ENCODE peak calls at places on chromosome 21, in ten cellular contexts. One of them, this sample, is unnamed.

GRCh38 chr21:41232055-41232454 is 64.1 kb downstream of the BACE2 start:
- DNase-seq in breast epithelium: no peak
- DNase-seq in heart right ventricle: no peak
- DNase-seq in brain microvascular endothelial cell: no peak
- DNase-seq in esophagus squamous epithelium: no peak
- DNase-seq in mesendoderm: no peak
- DNase-seq in aorta: no peak
- DNase-seq in H1: no peak
- DNase-seq in body of pancreas: no peak
- DNase-seq in naive thymus-derived CD4-positive, alpha-beta T cell: no peak
- DNase-seq in this sample: no peak

GRCh38 chr21:20591294-20591693 is 406.9 kb upstream of the NCAM2 start:
- DNase-seq in breast epithelium: no peak
- DNase-seq in H1: no peak
- DNase-seq in aorta: no peak
- DNase-seq in brain microvascular endothelial cell: peak
- DNase-seq in esophagus squamous epithelium: no peak
- DNase-seq in body of pancreas: no peak
- DNase-seq in mesendoderm: peak
- DNase-seq in naive thymus-derived CD4-positive, alpha-beta T cell: no peak
- DNase-seq in heart right ventricle: no peak
- DNase-seq in this sample: no peak

GRCh38 chr21:40587786-40588353 is 259.1 kb downstream of the DSCAM start:
- DNase-seq in aorta: no peak
- DNase-seq in H1: no peak
- DNase-seq in brain microvascular endothelial cell: no peak
- DNase-seq in mesendoderm: peak
- DNase-seq in heart right ventricle: no peak
- DNase-seq in naive thymus-derived CD4-positive, alpha-beta T cell: no peak
- DNase-seq in breast epithelium: no peak
- DNase-seq in body of pancreas: no peak
- DNase-seq in esophagus squamous epithelium: no peak
- DNase-seq in this sample: peak

GRCh38 chr21:38995755-38996154 is 187.5 kb downstream of the PSMG1 start:
- DNase-seq in heart right ventricle: no peak
- DNase-seq in breast epithelium: no peak
- DNase-seq in naive thymus-derived CD4-positive, alpha-beta T cell: no peak
- DNase-seq in H1: no peak
- DNase-seq in mesendoderm: no peak
- DNase-seq in brain microvascular endothelial cell: no peak
- DNase-seq in esophagus squamous epithelium: no peak
- DNase-seq in body of pancreas: no peak
- DNase-seq in aorta: no peak
- DNase-seq in this sample: no peak

GRCh38 chr21:33747420-33747819 is 105.1 kb downstream of the ITSN1 start:
- DNase-seq in brain microvascular endothelial cell: no peak
- DNase-seq in heart right ventricle: no peak
- DNase-seq in breast epithelium: no peak
- DNase-seq in naive thymus-derived CD4-positive, alpha-beta T cell: no peak
- DNase-seq in esophagus squamous epithelium: no peak
- DNase-seq in mesendoderm: no peak
- DNase-seq in aorta: no peak
- DNase-seq in H1: no peak
- DNase-seq in body of pancreas: no peak
- DNase-seq in this sample: no peak

GRCh38 chr21:42616366-42617340 is 36.8 kb upstream of the PDE9A start:
- DNase-seq in naive thymus-derived CD4-positive, alpha-beta T cell: no peak
- DNase-seq in mesendoderm: peak
- DNase-seq in esophagus squamous epithelium: no peak
- DNase-seq in H1: no peak
- DNase-seq in breast epithelium: no peak
- DNase-seq in body of pancreas: no peak
- DNase-seq in aorta: no peak
- DNase-seq in brain microvascular endothelial cell: no peak
- DNase-seq in heart right ventricle: no peak
- DNase-seq in this sample: no peak

GRCh38 chr21:14527690-14528652 is 18.1 kb downstream of the SAMSN1 start:
- DNase-seq in body of pancreas: no peak
- DNase-seq in heart right ventricle: no peak
- DNase-seq in breast epithelium: no peak
- DNase-seq in esophagus squamous epithelium: no peak
- DNase-seq in aorta: no peak
- DNase-seq in H1: no peak
- DNase-seq in brain microvascular endothelial cell: no peak
- DNase-seq in mesendoderm: no peak
- DNase-seq in naive thymus-derived CD4-positive, alpha-beta T cell: no peak
- DNase-seq in this sample: no peak

GRCh38 chr21:32257952-32258785 is 20.7 kb downstream of the MIS18A start:
- DNase-seq in H1: peak
- DNase-seq in heart right ventricle: peak
- DNase-seq in esophagus squamous epithelium: no peak
- DNase-seq in body of pancreas: peak
- DNase-seq in mesendoderm: peak
- DNase-seq in brain microvascular endothelial cell: peak
- DNase-seq in naive thymus-derived CD4-positive, alpha-beta T cell: peak
- DNase-seq in breast epithelium: peak
- DNase-seq in aorta: peak
- DNase-seq in this sample: peak

GRCh38 chr21:41865002-41865777 is 14.0 kb downstream of the PRDM15 start:
- DNase-seq in aorta: no peak
- DNase-seq in heart right ventricle: no peak
- DNase-seq in body of pancreas: no peak
- DNase-seq in brain microvascular endothelial cell: no peak
- DNase-seq in H1: no peak
- DNase-seq in esophagus squamous epithelium: no peak
- DNase-seq in naive thymus-derived CD4-positive, alpha-beta T cell: no peak
- DNase-seq in mesendoderm: peak
- DNase-seq in breast epithelium: no peak
- DNase-seq in this sample: no peak

GRCh38 chr21:44793269-44794030 is 8.2 kb downstream of the UBE2G2 start:
- DNase-seq in esophagus squamous epithelium: no peak
- DNase-seq in body of pancreas: peak
- DNase-seq in breast epithelium: peak
- DNase-seq in heart right ventricle: peak
- DNase-seq in mesendoderm: peak
- DNase-seq in naive thymus-derived CD4-positive, alpha-beta T cell: peak
- DNase-seq in brain microvascular endothelial cell: peak
- DNase-seq in aorta: no peak
- DNase-seq in H1: no peak
- DNase-seq in this sample: no peak

GRCh38 chr21:42097860-42098259 is 26.7 kb downstream of the UMODL1 start:
- DNase-seq in heart right ventricle: peak
- DNase-seq in body of pancreas: no peak
- DNase-seq in brain microvascular endothelial cell: peak
- DNase-seq in aorta: peak
- DNase-seq in esophagus squamous epithelium: no peak
- DNase-seq in mesendoderm: no peak
- DNase-seq in H1: no peak
- DNase-seq in breast epithelium: peak
- DNase-seq in naive thymus-derived CD4-positive, alpha-beta T cell: no peak
- DNase-seq in this sample: no peak

GRCh38 chr21:31732538-31732864 is 583 bp upstream of the SCAF4 start:
- DNase-seq in brain microvascular endothelial cell: peak
- DNase-seq in heart right ventricle: no peak
- DNase-seq in breast epithelium: no peak
- DNase-seq in esophagus squamous epithelium: no peak
- DNase-seq in body of pancreas: no peak
- DNase-seq in aorta: no peak
- DNase-seq in H1: no peak
- DNase-seq in mesendoderm: no peak
- DNase-seq in naive thymus-derived CD4-positive, alpha-beta T cell: no peak
- DNase-seq in this sample: no peak

GRCh38 chr21:33403128-33403785 is at the start of gene IFNGR2:
- DNase-seq in H1: no peak
- DNase-seq in aorta: peak
- DNase-seq in heart right ventricle: peak
- DNase-seq in naive thymus-derived CD4-positive, alpha-beta T cell: peak
- DNase-seq in brain microvascular endothelial cell: no peak
- DNase-seq in mesendoderm: no peak
- DNase-seq in breast epithelium: no peak
- DNase-seq in body of pancreas: peak
- DNase-seq in esophagus squamous epithelium: no peak
- DNase-seq in this sample: no peak

GRCh38 chr21:38223893-38224540 is 32.8 kb upstream of the KCNJ15 start:
- DNase-seq in mesendoderm: peak
- DNase-seq in esophagus squamous epithelium: no peak
- DNase-seq in H1: no peak
- DNase-seq in body of pancreas: no peak
- DNase-seq in aorta: no peak
- DNase-seq in heart right ventricle: no peak
- DNase-seq in breast epithelium: no peak
- DNase-seq in naive thymus-derived CD4-positive, alpha-beta T cell: no peak
- DNase-seq in brain microvascular endothelial cell: peak
- DNase-seq in this sample: no peak

GRCh38 chr21:36626791-36627190 is 72.1 kb upstream of the SIM2 start:
- DNase-seq in heart right ventricle: no peak
- DNase-seq in body of pancreas: no peak
- DNase-seq in mesendoderm: no peak
- DNase-seq in H1: no peak
- DNase-seq in breast epithelium: no peak
- DNase-seq in esophagus squamous epithelium: no peak
- DNase-seq in naive thymus-derived CD4-positive, alpha-beta T cell: no peak
- DNase-seq in aorta: no peak
- DNase-seq in brain microvascular endothelial cell: no peak
- DNase-seq in this sample: no peak

GRCh38 chr21:26572668-26573381 is at the start of gene CYYR1:
- DNase-seq in aorta: no peak
- DNase-seq in naive thymus-derived CD4-positive, alpha-beta T cell: no peak
- DNase-seq in heart right ventricle: peak
- DNase-seq in esophagus squamous epithelium: no peak
- DNase-seq in body of pancreas: no peak
- DNase-seq in breast epithelium: no peak
- DNase-seq in mesendoderm: peak
- DNase-seq in brain microvascular endothelial cell: no peak
- DNase-seq in H1: peak
- DNase-seq in this sample: no peak
- H3K27ac ChIP-seq in aorta: no peak
- H3K27ac ChIP-seq in naive thymus-derived CD4-positive, alpha-beta T cell: no peak
- H3K27ac ChIP-seq in heart right ventricle: peak
- H3K27ac ChIP-seq in esophagus squamous epithelium: peak
- H3K27ac ChIP-seq in body of pancreas: peak
- H3K27ac ChIP-seq in breast epithelium: peak
- H3K27ac ChIP-seq in mesendoderm: peak
- H3K27ac ChIP-seq in brain microvascular endothelial cell: no peak
- H3K27ac ChIP-seq in H1: peak
- H3K27ac ChIP-seq in this sample: no peak

DNA sequence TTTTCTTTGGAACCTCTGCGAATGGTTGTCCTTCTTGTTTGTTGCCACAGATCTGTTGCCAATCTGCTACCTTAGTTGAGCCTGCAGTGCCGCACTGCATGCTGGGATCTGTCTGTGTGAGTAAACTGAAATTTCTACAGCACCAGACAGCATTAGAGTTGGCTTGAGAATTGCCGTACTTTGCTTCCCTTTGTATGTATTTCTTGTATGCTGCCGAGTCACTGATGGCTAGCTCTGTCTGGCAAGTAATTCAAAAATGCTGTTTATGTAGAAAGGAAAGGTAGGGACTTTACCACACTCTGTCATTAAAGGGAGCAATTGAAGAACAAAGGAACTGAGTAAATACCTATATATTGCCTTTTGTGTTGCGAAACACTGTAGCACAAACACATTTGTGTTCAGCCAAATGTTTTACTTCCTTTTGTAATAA is 857.4 kb downstream of the USP25 start:
- DNase-seq in heart right ventricle: peak
- DNase-seq in mesendoderm: peak
- DNase-seq in H1: no peak
- DNase-seq in body of pancreas: peak
- DNase-seq in breast epithelium: peak
- DNase-seq in naive thymus-derived CD4-positive, alpha-beta T cell: no peak
- DNase-seq in esophagus squamous epithelium: no peak
- DNase-seq in aorta: peak
- DNase-seq in brain microvascular endothelial cell: peak
- DNase-seq in this sample: peak
- H3K27ac ChIP-seq in heart right ventricle: peak
- H3K27ac ChIP-seq in mesendoderm: no peak
- H3K27ac ChIP-seq in H1: no peak
- H3K27ac ChIP-seq in body of pancreas: peak
- H3K27ac ChIP-seq in breast epithelium: peak
- H3K27ac ChIP-seq in naive thymus-derived CD4-positive, alpha-beta T cell: no peak
- H3K27ac ChIP-seq in esophagus squamous epithelium: peak
- H3K27ac ChIP-seq in aorta: peak
- H3K27ac ChIP-seq in brain microvascular endothelial cell: peak
- H3K27ac ChIP-seq in this sample: peak

DNA sequence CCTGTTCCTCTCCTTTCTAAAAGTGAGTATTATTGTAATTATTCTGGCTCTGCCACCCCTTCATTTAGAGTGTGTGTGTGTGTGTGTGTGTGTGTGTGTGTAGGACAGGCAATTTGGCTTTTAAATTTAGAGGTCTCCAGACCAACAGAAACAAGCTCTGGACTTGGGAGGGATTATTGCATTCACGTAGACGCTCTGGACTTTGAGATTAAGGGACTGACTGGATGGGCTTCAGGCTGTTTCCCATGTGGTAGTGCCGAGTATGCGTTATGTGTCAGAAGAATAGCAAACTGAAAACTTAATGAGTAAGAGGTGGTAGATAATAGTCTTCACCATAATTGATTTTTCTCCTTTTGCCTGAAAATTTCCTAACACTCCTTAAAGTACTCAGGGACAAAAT is 281.9 kb downstream of the USP25 start:
- DNase-seq in mesendoderm: no peak
- DNase-seq in aorta: no peak
- DNase-seq in body of pancreas: no peak
- DNase-seq in esophagus squamous epithelium: no peak
- DNase-seq in breast epithelium: no peak
- DNase-seq in brain microvascular endothelial cell: no peak
- DNase-seq in heart right ventricle: no peak
- DNase-seq in naive thymus-derived CD4-positive, alpha-beta T cell: no peak
- DNase-seq in H1: no peak
- DNase-seq in this sample: no peak
- H3K27ac ChIP-seq in mesendoderm: no peak
- H3K27ac ChIP-seq in aorta: no peak
- H3K27ac ChIP-seq in body of pancreas: no peak
- H3K27ac ChIP-seq in esophagus squamous epithelium: no peak
- H3K27ac ChIP-seq in breast epithelium: peak
- H3K27ac ChIP-seq in brain microvascular endothelial cell: no peak
- H3K27ac ChIP-seq in heart right ventricle: no peak
- H3K27ac ChIP-seq in naive thymus-derived CD4-positive, alpha-beta T cell: no peak
- H3K27ac ChIP-seq in H1: no peak
- H3K27ac ChIP-seq in this sample: no peak

DNA sequence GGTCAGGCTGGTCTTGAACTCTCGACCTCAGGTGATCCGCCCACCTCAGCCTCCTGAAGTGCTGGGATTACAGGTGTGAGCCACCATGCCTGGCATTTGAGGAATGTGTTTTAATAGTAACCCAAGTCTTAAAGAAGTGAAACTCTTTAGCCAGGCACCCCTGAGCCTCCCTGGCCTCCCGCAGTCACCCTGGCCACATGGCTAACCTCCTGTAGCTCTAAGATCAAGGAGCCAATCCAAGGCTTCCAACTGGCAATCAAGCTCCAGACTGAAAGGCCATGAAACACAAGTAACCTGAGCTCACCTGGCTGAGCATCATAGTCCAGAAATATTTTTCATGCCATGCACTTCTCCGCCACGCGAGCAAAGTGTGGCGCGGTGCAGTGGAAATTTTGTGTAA is 84.3 kb downstream of the LTN1 start:
- DNase-seq in breast epithelium: no peak
- DNase-seq in H1: no peak
- DNase-seq in body of pancreas: no peak
- DNase-seq in brain microvascular endothelial cell: no peak
- DNase-seq in aorta: no peak
- DNase-seq in heart right ventricle: no peak
- DNase-seq in naive thymus-derived CD4-positive, alpha-beta T cell: no peak
- DNase-seq in mesendoderm: no peak
- DNase-seq in esophagus squamous epithelium: no peak
- DNase-seq in this sample: no peak
- H3K27ac ChIP-seq in breast epithelium: no peak
- H3K27ac ChIP-seq in H1: no peak
- H3K27ac ChIP-seq in body of pancreas: no peak
- H3K27ac ChIP-seq in brain microvascular endothelial cell: no peak
- H3K27ac ChIP-seq in aorta: no peak
- H3K27ac ChIP-seq in heart right ventricle: no peak
- H3K27ac ChIP-seq in naive thymus-derived CD4-positive, alpha-beta T cell: no peak
- H3K27ac ChIP-seq in mesendoderm: no peak
- H3K27ac ChIP-seq in esophagus squamous epithelium: no peak
- H3K27ac ChIP-seq in this sample: no peak

This sample was measured in substantia nigra.